ENCODE peak calls at places on chromosomes 13 and 19, in four cellular contexts. I is IMR-90, S is A549, R is uterus. V is an unnamed sample.

GRCh38 chr13:42969558-42970172 is 22.4 kb downstream of the EPSTI1 start:
- DNase-seq in R (peak), S (peak), I (peak), V (peak)

GRCh38 chr13:113451951-113452421 is 1.3 kb downstream of the ADPRHL1 start:
- DNase-seq in S (no peak), I (no peak), R (no peak), V (no peak)

GRCh38 chr13:23175920-23176319 is 4.9 kb upstream of the SGCG start:
- DNase-seq in R (no peak), I (peak), S (no peak), V (no peak)

GRCh38 chr13:93959796-93960533 is 519.5 kb downstream of the DCT start:
- DNase-seq in I (peak), S (no peak), R (no peak), V (no peak)

GRCh38 chr19:2261438-2262172 is 5.4 kb upstream of the JSRP1 start:
- DNase-seq in I (no peak), S (peak), R (no peak), V (no peak)

GRCh38 chr19:1718382-1719315 is 34.7 kb upstream of the ONECUT3 start:
- DNase-seq in I (no peak), S (no peak), R (no peak), V (no peak)

GRCh38 chr19:10510301-10510802 is 6.9 kb downstream of the S1PR5 start:
- DNase-seq in I (no peak), S (no peak), R (no peak), V (no peak)

GRCh38 chr13:92354583-92354982 is 872.0 kb upstream of the GPC6 start:
- DNase-seq in R (no peak), I (no peak), S (no peak), V (no peak)

GRCh38 chr13:27309967-27310598 is 39.5 kb downstream of the RASL11A start:
- DNase-seq in R (no peak), I (peak), S (peak), V (no peak)

GRCh38 chr19:21110183-21110582 is 28.2 kb downstream of the ZNF714 start:
- DNase-seq in R (no peak), I (no peak), S (no peak), V (no peak)

GRCh38 chr19:58479303-58479702 is 3.2 kb downstream of the ZNF446 start:
- DNase-seq in R (no peak), I (no peak), S (no peak), V (no peak)

GRCh38 chr19:46371371-46371901 is 24.5 kb downstream of the PPP5C start:
- DNase-seq in I (peak), S (no peak), R (no peak), V (no peak)

GRCh38 chr13:94617389-94618000 is 15.8 kb downstream of the GPR180 start:
- DNase-seq in R (no peak), S (no peak), I (no peak), V (no peak)

GRCh38 chr19:30525383-30525782 is 153.2 kb downstream of the ZNF536 start:
- DNase-seq in I (no peak), R (no peak), S (no peak), V (no peak)

GRCh38 chr19:45643024-45643926 is 4.1 kb upstream of the EML2 start:
- DNase-seq in I (peak), R (peak), S (peak), V (peak)

GRCh38 chr19:31214086-31214485 is 135.2 kb downstream of the TSHZ3 start:
- DNase-seq in I (peak), R (peak), S (peak), V (peak)

GRCh38 chr19:41813911-41814310 is 17.5 kb downstream of the CEACAM3 start:
- DNase-seq in S (no peak), I (no peak), R (no peak), V (no peak)

GRCh38 chr13:32535748-32536147 is 2.8 kb downstream of the N4BP2L2 start:
- DNase-seq in I (no peak), R (no peak), S (no peak), V (no peak)

GRCh38 chr19:2962018-2962670 is 15.2 kb upstream of the TLE6 start:
- DNase-seq in I (peak), S (peak), R (peak), V (no peak)

GRCh38 chr19:40603719-40604646 is 2.8 kb downstream of the LTBP4 start:
- DNase-seq in S (peak), I (peak), R (peak), V (peak)

GRCh38 chr13:24208314-24208713 is 47.8 kb downstream of the SPATA13 start:
- DNase-seq in R (no peak), I (peak), S (peak), V (peak)

GRCh38 chr19:1447944-1448343 is 2.0 kb upstream of the APC2 start:
- DNase-seq in R (no peak), S (no peak), I (no peak), V (no peak)

DNA sequence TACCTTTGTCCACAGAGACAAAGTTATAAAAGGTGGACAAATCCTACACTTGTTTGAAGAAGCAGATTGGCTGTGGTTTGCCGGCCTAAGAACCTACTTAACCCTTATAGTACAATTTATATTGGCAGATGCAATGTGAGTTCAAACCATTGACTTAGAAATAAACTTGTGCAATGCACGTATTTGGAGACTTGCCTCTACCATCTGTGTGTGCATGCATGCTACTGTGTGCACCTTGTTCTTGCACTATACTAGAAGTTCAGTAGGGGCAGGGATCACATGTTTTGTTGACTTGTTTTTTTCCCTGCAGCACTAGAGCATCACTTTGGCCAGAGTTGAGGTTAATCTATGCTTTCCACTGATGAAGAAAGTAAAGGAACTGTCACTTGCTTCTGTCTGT is 163.1 kb upstream of the SERP2 start:
- DNase-seq in I (no peak), S (no peak), R (no peak), V (no peak)
- TF ChIP-seq POLR2A in I (no peak), S (no peak), R (no peak), V (no peak)

DNA sequence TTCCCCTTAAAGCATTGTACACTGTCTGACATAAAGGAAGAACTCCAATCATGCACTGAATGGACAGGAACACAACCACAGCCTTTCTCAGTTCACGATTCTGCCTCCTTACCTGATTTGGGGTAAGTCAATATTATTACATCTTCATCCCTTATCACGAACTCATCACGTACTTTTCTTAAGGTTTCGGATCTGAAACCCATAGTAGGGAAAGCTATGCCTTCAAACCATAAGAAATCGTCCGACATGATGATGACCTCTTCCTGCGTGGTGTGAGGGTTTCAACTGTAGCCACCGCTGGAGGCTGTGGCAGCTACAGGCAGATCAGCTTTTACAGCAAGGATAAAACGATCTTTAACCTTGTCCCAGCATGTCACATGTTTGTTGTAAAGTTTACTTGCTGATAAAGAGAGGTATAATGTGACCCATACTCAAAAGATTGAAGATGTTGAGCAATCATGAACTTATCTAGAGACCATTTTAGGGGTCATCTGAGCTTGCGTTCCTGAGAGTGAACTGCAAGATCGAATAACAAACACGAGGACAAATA is at the start of gene SULT2A1:
- DNase-seq in R (no peak), I (no peak), S (no peak), V (no peak)
- TF ChIP-seq POLR2A in R (no peak), I (no peak), S (no peak), V (no peak)

DNA sequence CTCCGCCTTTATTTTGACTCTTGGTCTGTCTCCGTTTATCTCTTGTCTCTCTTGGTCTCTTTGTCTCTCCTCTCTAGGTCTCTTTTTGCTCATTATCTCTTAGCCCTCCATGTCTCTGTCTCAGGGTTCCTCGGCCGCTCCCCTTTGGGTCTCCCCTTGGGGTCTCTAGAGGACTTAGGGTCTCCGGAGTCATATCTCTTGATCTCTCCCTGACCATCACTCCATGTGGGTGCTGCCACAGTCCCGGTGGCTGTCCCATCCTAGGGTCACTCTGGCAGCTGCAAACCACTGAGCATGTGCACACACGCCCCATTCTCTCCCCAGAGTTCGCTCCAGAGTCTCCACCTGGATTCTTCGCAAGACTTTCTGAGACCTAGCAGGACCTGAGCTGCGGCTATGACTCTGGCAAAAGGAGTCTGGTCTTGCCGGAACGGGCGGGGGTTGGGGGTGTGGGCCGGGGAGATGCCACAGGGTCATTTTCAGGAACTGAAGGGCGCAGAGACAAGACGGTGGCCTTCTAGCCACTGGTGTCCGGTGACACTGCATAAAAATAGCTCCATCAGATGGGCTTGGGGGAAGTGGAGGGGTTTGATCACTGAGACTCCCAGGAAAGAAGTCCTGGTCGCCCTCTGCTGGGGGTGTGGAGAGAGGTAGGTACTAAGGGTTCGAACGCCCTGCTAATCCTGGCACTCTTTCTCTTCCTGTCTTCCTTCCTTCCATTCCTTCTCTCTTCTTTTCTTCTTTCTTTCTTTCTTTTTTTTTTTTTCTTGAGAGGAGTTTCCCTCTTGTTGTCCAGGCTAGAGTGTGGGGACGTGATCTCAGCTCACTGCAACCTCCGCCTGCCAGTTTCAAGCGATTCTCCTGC is 1.2 kb upstream of the KCNA7 start:
- DNase-seq in S (peak), R (no peak), I (no peak), V (no peak)
- TF ChIP-seq POLR2A in S (no peak), R (no peak), I (no peak), V (no peak)

GRCh38 chr19:43575156-43575950 is at the start of the genes PINLYP and XRCC1:
- DNase-seq in I (peak), R (peak), S (peak), V (peak)
- TF ChIP-seq POLR2A in I (peak), R (peak), S (peak), V (peak)

DNA sequence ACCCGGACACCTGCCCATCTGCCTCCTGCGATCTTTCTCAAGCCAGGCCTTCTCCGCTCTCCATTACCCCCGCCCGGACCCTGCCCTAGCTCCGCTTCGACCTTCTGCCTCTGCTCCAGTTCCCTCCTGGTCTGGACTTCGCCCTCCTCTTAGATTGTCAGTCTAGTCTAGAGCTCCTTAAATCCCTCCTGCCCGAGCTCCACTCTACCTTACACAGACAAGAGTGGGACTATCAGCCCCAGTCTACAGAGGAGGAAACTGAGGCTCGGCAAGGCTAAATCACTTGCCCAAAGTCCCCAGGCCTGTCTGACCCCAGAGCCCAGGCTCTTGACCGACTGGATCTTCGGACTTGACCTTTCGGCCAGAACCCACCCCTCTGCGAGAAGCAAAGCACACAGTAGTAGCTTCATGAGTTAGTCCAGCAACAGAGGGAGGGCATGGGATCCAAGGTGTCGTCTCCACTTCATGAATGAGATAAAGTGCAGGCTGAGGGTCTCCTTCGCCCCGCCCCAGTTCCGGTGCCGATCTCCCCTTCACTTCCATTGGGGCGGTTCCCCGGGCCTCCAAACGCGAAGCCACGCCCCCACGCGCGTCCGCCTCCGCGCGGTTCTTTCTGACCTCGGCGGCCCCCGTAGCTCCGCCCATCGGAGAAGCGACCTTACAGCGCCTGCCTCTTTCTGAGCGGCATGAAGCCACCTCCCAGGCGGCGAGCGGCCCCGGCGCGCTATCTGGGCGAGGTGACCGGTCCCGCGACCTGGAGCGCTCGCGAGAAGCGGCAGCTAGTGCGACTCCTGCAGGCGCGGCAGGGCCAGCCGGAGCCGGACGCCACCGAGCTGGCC is at the start of gene SNAPC2:
- DNase-seq in I (peak), S (peak), R (peak), V (peak)
- TF ChIP-seq POLR2A in I (no peak), S (peak), R (peak), V (peak)

GRCh38 chr19:16896098-16896912 is 7.5 kb downstream of the F2RL3 start:
- DNase-seq in R (no peak), I (no peak), S (no peak), V (no peak)

GRCh38 chr19:16893686-16893990 is 4.8 kb downstream of the F2RL3 start:
- DNase-seq in I (no peak), R (no peak), S (no peak), V (no peak)

GRCh38 chr19:16894080-16894479 is 5.3 kb downstream of the F2RL3 start:
- DNase-seq in R (no peak), S (no peak), I (no peak), V (no peak)

GRCh38 chr19:16896913-16897571 is 8.2 kb downstream of the F2RL3 start:
- DNase-seq in S (peak), I (peak), R (peak), V (peak)

GRCh38 chr19:16895467-16896097 is 6.8 kb downstream of the F2RL3 start:
- DNase-seq in S (no peak), R (no peak), I (no peak), V (no peak)
- TF ChIP-seq POLR2A in S (no peak), R (no peak), I (no peak), V (no peak)

GRCh38 chr19:48110350-48110966 is at the start of gene PLA2G4C:
- DNase-seq in I (peak), R (peak), S (peak), V (peak)
- TF ChIP-seq POLR2A in I (peak), R (peak), S (peak), V (peak)

GRCh38 chr19:5719961-5720790 is at the start of the genes CATSPERD and LONP1:
- DNase-seq in S (peak), R (peak), I (peak), V (peak)
- TF ChIP-seq POLR2A in S (peak), R (peak), I (peak), V (peak)

DNA sequence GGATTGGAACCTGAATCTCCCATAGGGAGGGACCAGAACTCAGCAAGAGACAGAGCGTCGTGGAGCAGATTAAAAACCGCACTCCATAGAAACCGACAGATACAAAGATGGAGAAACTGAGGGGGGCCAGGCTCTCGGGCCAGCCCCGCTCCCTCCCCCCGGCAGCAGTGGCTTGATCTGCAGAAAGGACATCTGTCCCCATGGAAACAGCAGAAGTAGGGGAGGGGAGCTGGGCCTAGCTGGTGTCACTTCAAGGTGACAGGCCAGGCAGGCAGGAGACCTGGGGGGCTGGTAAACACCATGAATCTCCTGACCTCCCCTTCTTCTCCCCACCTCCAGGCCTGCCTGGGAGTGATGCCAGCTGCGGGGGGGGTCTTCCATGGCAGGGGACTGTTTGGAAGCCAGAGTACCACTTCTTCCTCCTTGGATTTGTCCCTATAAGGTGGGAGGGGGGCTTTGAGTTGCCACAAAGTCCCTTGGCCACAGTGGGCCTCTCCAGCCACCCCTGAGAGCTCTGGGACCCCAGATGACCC is 10.9 kb downstream of the TMIGD2 start:
- DNase-seq in S (no peak), I (no peak), R (no peak), V (no peak)
- TF ChIP-seq POLR2A in S (no peak), I (no peak), R (no peak), V (no peak)